ENCODE peak calls at places on chromosomes 6 and 20, in eight cellular contexts. Z is AG04450; J is body of pancreas; D is GM23248; L is PC-9; C is CD8-positive, alpha-beta T cell; V is tibial artery; E is spleen. S is an unnamed sample. For H3K9me3, the result is how much of the 10 kb centered on the place peaks cover.

GRCh38 chr6:107495196-107495643 is 5.3 kb downstream of the SOBP start:
- DNase-seq in J (no peak), Z (no peak), E (no peak), D (peak), C (no peak), L (no peak), V (no peak), S (no peak)

GRCh38 chr6:168007592-168008338 is 10.3 kb downstream of the KIF25 start:
- DNase-seq in V (peak), J (peak), E (no peak), Z (peak), L (peak), D (peak), C (no peak), S (no peak)

GRCh38 chr6:53615633-53616449 is 49.7 kb downstream of the KLHL31 start:
- DNase-seq in V (no peak), L (peak), J (peak), E (no peak), D (peak), C (no peak), Z (peak), S (peak)

GRCh38 chr6:26240157-26240980 is 124.6 kb upstream of the BTN3A2 start:
- DNase-seq in C (peak), V (peak), L (no peak), E (peak), Z (no peak), D (peak), J (no peak), S (no peak)

GRCh38 chr20:35661013-35661412 is 3.7 kb downstream of the CPNE1 start:
- DNase-seq in C (no peak), D (peak), J (no peak), Z (no peak), E (no peak), L (no peak), V (no peak), S (no peak)

GRCh38 chr20:17794400-17794799 is 94.6 kb downstream of the BANF2 start:
- DNase-seq in D (no peak), J (peak), E (no peak), Z (no peak), V (peak), L (no peak), C (no peak), S (no peak)

GRCh38 chr20:22430154-22430745 is 154.1 kb downstream of the FOXA2 start:
- DNase-seq in C (no peak), D (no peak), E (no peak), J (no peak), V (no peak), L (peak), Z (no peak), S (no peak)

GRCh38 chr6:19723533-19723932 is 113.6 kb upstream of the ID4 start:
- DNase-seq in J (no peak), Z (peak), E (no peak), V (no peak), D (peak), L (no peak), C (no peak), S (no peak)

GRCh38 chr6:170291271-170292110 is 613 bp upstream of the DLL1 start:
- DNase-seq in C (peak), Z (no peak), V (peak), E (peak), J (peak), D (peak), L (no peak), S (peak)

GRCh38 chr6:156795825-156796224 is 18.6 kb downstream of the ARID1B start:
- DNase-seq in J (peak), C (no peak), D (peak), Z (no peak), E (no peak), L (no peak), V (no peak), S (no peak)

GRCh38 chr6:72411872-72412708 is 209.8 kb upstream of the KCNQ5 start:
- DNase-seq in Z (peak), J (peak), V (peak), L (peak), D (peak), E (peak), C (peak), S (peak)

GRCh38 chr6:157860505-157860991 is 37.5 kb downstream of the SNX9 start:
- DNase-seq in Z (no peak), E (no peak), L (no peak), D (no peak), V (no peak), J (no peak), C (peak), S (no peak)

GRCh38 chr20:33859157-33859695 is 48.1 kb downstream of the CHMP4B start:
- DNase-seq in D (no peak), L (peak), E (no peak), V (no peak), Z (no peak), C (peak), J (no peak), S (peak)

GRCh38 chr6:14747881-14748520 is 497.9 kb upstream of the JARID2 start:
- DNase-seq in D (peak), E (no peak), Z (no peak), J (no peak), C (no peak), L (no peak), V (no peak), S (no peak)

GRCh38 chr20:24589381-24589780 is 120.0 kb downstream of the SYNDIG1 start:
- DNase-seq in V (no peak), E (no peak), J (no peak), L (no peak), Z (no peak), D (no peak), C (no peak), S (no peak)

GRCh38 chr20:49508435-49509199 is 26.1 kb upstream of the KCNB1 start:
- DNase-seq in D (peak), J (no peak), Z (no peak), E (no peak), L (no peak), V (no peak), C (no peak), S (peak)

GRCh38 chr6:92109256-92109655 is 1310.1 kb downstream of the EPHA7 start:
- DNase-seq in E (peak), L (no peak), D (no peak), Z (no peak), V (no peak), J (no peak), C (no peak), S (no peak)

GRCh38 chr6:44123544-44123943 is 3.7 kb downstream of the MRPL14 start:
- DNase-seq in E (no peak), L (no peak), D (no peak), C (no peak), J (no peak), V (no peak), Z (no peak), S (no peak)

GRCh38 chr20:21529863-21530262 is 16.0 kb upstream of the NKX2-2 start:
- DNase-seq in E (no peak), Z (no peak), L (no peak), C (no peak), D (no peak), V (no peak), J (no peak), S (no peak)

GRCh38 chr6:13538084-13538483 is 36.3 kb upstream of the SIRT5 start:
- DNase-seq in V (no peak), J (no peak), C (no peak), Z (peak), D (peak), E (no peak), L (no peak), S (peak)

GRCh38 chr20:4041748-4042411 is 26.5 kb upstream of the RNF24 start:
- DNase-seq in C (no peak), Z (no peak), J (peak), V (peak), L (peak), E (no peak), D (peak), S (no peak)

GRCh38 chr6:14682821-14683220 is 563.0 kb upstream of the JARID2 start:
- DNase-seq in V (no peak), D (peak), L (no peak), E (no peak), J (no peak), Z (no peak), C (no peak), S (no peak)

GRCh38 chr20:768426-768978 is at the start of gene SLC52A3:
- DNase-seq in V (no peak), D (no peak), C (no peak), J (peak), Z (no peak), L (peak), E (no peak), S (peak)

GRCh38 chr6:27474172-27474465 is 1.2 kb upstream of the ZNF184 start:
- DNase-seq in Z (no peak), C (no peak), L (no peak), V (no peak), J (peak), D (no peak), E (no peak), S (no peak)
- H3K4me3 ChIP-seq in Z (no peak), C (no peak), L (peak), V (no peak), J (no peak), D (peak), E (no peak), S (no peak)

GRCh38 chr6:68296126-68296525 is 339.0 kb upstream of the ADGRB3 start:
- DNase-seq in J (no peak), Z (no peak), E (no peak), L (no peak), D (no peak), C (no peak), V (no peak), S (no peak)
- H3K9me3 ChIP-seq in J (under half), Z (under half), E (half or more), L (under half), D (under half), C (under half), V (under half), S (under half)

GRCh38 chr6:37625591-37626374 is 71.9 kb downstream of the MDGA1 start:
- DNase-seq in D (no peak), V (no peak), C (no peak), E (no peak), Z (no peak), J (no peak), L (no peak), S (no peak)

GRCh38 chr6:37623666-37624065 is 74.0 kb downstream of the MDGA1 start:
- DNase-seq in L (no peak), V (no peak), E (no peak), J (no peak), C (no peak), Z (no peak), D (peak), S (no peak)

GRCh38 chr6:37624121-37624520 is 73.6 kb downstream of the MDGA1 start:
- DNase-seq in Z (no peak), E (no peak), J (no peak), V (no peak), C (no peak), L (peak), D (no peak), S (no peak)

GRCh38 chr6:37626915-37627314 is 70.8 kb downstream of the MDGA1 start:
- DNase-seq in L (no peak), Z (no peak), C (no peak), J (no peak), D (no peak), V (no peak), E (no peak), S (no peak)

DNA sequence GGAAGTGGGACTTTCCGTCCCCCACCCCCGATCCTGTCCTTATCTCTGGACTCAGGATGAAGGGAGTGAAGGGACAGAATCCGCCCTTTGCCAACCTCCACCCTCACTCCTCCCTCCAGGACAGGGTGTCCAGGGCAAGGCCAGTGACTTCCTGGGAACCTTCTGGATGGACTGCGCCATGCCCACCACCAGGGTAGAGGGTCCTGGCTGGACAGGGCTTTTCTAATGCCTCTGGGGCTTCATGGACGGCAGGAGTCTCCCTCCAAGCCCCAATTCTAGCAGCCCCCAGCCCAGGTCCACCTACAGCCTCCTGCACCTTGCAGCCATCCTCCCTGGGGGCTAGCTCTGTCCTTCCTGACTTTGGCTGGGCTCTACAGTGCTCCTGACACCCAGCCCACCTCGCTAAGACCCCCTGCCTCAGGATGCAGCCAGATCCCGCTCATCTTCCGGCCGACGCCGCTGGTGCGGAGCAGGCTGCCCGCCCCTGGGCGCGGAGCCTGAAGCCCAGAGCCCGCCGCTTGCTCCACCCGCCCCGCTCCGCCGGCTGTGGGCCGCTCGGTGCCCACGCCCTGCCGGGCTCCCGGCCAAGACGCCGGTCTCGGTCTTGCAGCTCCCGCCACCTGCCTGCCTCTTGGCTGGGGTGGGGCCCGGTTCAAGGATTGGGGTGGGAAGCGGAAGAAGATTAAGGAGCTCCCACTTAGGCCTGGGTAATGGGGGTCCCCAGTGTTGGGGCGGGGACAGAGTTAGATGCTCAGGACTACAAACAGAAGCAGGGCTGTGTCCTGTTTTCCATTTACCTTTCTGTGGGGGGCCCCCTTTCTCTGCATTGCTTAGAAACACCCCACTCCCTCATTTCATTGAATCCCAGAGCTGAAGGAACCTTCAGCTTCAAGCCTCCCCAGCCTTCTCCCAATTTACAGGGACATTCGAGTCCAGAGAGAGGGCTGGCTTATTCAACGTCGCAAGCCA is 72.8 kb downstream of the MDGA1 start:
- DNase-seq in L (peak), D (peak), Z (no peak), V (peak), E (peak), C (no peak), J (peak), S (no peak)
- H3K4me3 ChIP-seq in L (peak), D (peak), Z (no peak), V (peak), E (peak), C (no peak), J (no peak), S (no peak)

DNA sequence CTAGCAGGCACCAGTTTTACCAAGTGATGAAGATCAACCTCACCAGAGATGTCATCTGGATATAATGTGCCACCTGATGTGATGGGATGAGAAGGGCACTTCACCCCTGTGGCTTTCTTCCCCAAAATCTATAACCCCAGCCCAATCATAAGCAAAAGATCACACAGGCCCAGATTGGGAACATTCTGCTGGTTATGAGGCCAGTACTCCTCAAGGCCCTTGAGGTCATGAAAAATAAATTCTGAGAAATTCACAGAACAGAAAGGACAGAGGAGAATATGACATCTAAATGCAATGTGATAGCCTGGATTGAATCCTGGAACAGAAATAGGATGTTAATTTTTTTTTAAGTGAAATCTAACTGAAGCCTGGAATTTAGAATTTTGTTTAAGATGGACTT is 243.5 kb downstream of the CBLN4 start:
- DNase-seq in L (no peak), J (no peak), V (no peak), Z (no peak), D (no peak), C (no peak), E (no peak), S (no peak)
- H3K9me3 ChIP-seq in L (under half), J (under half), V (under half), Z (under half), D (under half), C (under half), E (under half), S (under half)

GRCh38 chr20:51413753-51414323 is 128.7 kb downstream of the NFATC2 start:
- DNase-seq in D (no peak), C (peak), V (no peak), J (no peak), L (no peak), E (no peak), Z (no peak), S (no peak)
- H3K4me3 ChIP-seq in D (no peak), C (no peak), V (no peak), J (no peak), L (no peak), E (no peak), Z (no peak), S (no peak)

GRCh38 chr20:56181593-56181992 is 66.9 kb upstream of the MC3R start:
- DNase-seq in J (no peak), Z (no peak), C (no peak), E (no peak), D (no peak), V (no peak), L (no peak), S (peak)
- H3K9me3 ChIP-seq in J (under half), Z (under half), C (under half), E (under half), D (under half), V (under half), L (under half), S (under half)

GRCh38 chr20:5526516-5526915 is 209.8 kb upstream of the PROKR2 start:
- DNase-seq in V (no peak), C (no peak), L (no peak), J (no peak), D (no peak), Z (no peak), E (no peak), S (no peak)
- H3K4me3 ChIP-seq in V (no peak), C (no peak), L (no peak), J (no peak), D (no peak), Z (no peak), E (no peak), S (no peak)